ENCODE peak calls at places on chromosomes 7 and 10, in eight cellular contexts. V is HL-60; K is RWPE1; I is sigmoid colon; R is cardiac muscle cell; X is body of pancreas; M is HCT116; J is CD8-positive, alpha-beta T cell. E is an unnamed sample.

GRCh38 chr7:130275826-130276291 is 9.2 kb downstream of the CPA2 start:
- DNase-seq in V (no peak), K (peak), I (no peak), R (no peak), X (no peak), M (no peak), J (no peak), E (no peak)

GRCh38 chr7:81408728-81409127 is 361.1 kb downstream of the HGF start:
- DNase-seq in V (no peak), K (no peak), I (no peak), R (no peak), X (no peak), M (no peak), J (no peak), E (no peak)

GRCh38 chr10:89653410-89653828 is 8.4 kb upstream of the PANK1 start:
- DNase-seq in V (no peak), K (no peak), I (no peak), R (peak), X (no peak), M (no peak), J (no peak), E (no peak)

GRCh38 chr10:23829556-23829955 is 379.4 kb upstream of the KIAA1217 start:
- DNase-seq in V (no peak), K (no peak), I (no peak), R (no peak), X (no peak), M (no peak), J (no peak), E (no peak)

GRCh38 chr7:158018061-158018796 is 569.4 kb downstream of the PTPRN2 start:
- DNase-seq in V (no peak), K (no peak), I (no peak), R (no peak), X (no peak), M (no peak), J (no peak), E (no peak)

GRCh38 chr10:77179015-77179695 is 458.5 kb downstream of the KCNMA1 start:
- DNase-seq in V (no peak), K (peak), I (peak), R (peak), X (peak), M (no peak), J (no peak), E (no peak)

GRCh38 chr10:57952741-57953140 is 315.0 kb downstream of the IPMK start:
- DNase-seq in V (no peak), K (no peak), I (no peak), R (peak), X (no peak), M (no peak), J (no peak), E (no peak)

GRCh38 chr7:82428186-82428961 is 15.2 kb downstream of the CACNA2D1 start:
- DNase-seq in V (no peak), K (no peak), I (no peak), R (peak), X (no peak), M (no peak), J (no peak), E (no peak)

GRCh38 chr7:68185641-68186040 is 1189.0 kb downstream of the TYW1 start:
- DNase-seq in V (no peak), K (no peak), I (no peak), R (peak), X (no peak), M (no peak), J (no peak), E (no peak)

GRCh38 chr7:106737202-106737562 is 76.2 kb upstream of the CCDC71L start:
- DNase-seq in V (no peak), K (peak), I (no peak), R (peak), X (no peak), M (no peak), J (no peak), E (no peak)

GRCh38 chr7:80611779-80612178 is 26.7 kb upstream of the CD36 start:
- DNase-seq in V (no peak), K (no peak), I (no peak), R (peak), X (peak), M (peak), J (no peak), E (peak)

GRCh38 chr7:45217358-45217757 is 59.8 kb downstream of the RAMP3 start:
- DNase-seq in V (no peak), K (peak), I (no peak), R (peak), X (no peak), M (no peak), J (no peak), E (no peak)

GRCh38 chr10:101015582-101015973 is 15.4 kb downstream of the PDZD7 start:
- DNase-seq in V (no peak), K (no peak), I (no peak), R (no peak), X (no peak), M (no peak), J (no peak), E (no peak)

GRCh38 chr7:12474035-12474434 is 70.4 kb upstream of the VWDE start:
- DNase-seq in V (no peak), K (no peak), I (no peak), R (no peak), X (no peak), M (no peak), J (no peak), E (no peak)

GRCh38 chr10:48526846-48527505 is 77.9 kb downstream of the ARHGAP22 start:
- DNase-seq in V (no peak), K (no peak), I (no peak), R (peak), X (no peak), M (no peak), J (no peak), E (no peak)

GRCh38 chr7:12094365-12094921 is 116.7 kb upstream of the TMEM106B start:
- DNase-seq in V (no peak), K (no peak), I (no peak), R (peak), X (no peak), M (no peak), J (no peak), E (no peak)

GRCh38 chr10:69506834-69507643 is 55.8 kb downstream of the TSPAN15 start:
- DNase-seq in V (no peak), K (no peak), I (peak), R (no peak), X (no peak), M (no peak), J (peak), E (no peak)

GRCh38 chr7:8068892-8069686 is 100.5 kb downstream of the GLCCI1 start:
- DNase-seq in V (no peak), K (no peak), I (no peak), R (no peak), X (no peak), M (no peak), J (no peak), E (peak)

GRCh38 chr10:132308588-132309451 is 1.1 kb upstream of the STK32C start:
- DNase-seq in V (no peak), K (no peak), I (no peak), R (no peak), X (peak), M (no peak), J (no peak), E (no peak)

GRCh38 chr10:129501652-129502436 is 34.8 kb downstream of the MGMT start:
- DNase-seq in V (no peak), K (no peak), I (no peak), R (no peak), X (peak), M (no peak), J (no peak), E (no peak)

GRCh38 chr10:22252286-22252800 is 34.5 kb upstream of the EBLN1 start:
- DNase-seq in V (peak), K (no peak), I (peak), R (peak), X (peak), M (no peak), J (peak), E (peak)

GRCh38 chr7:91636129-91636724 is 244.3 kb downstream of the MTERF1 start:
- DNase-seq in V (peak), K (no peak), I (no peak), R (peak), X (peak), M (peak), J (no peak), E (no peak)

GRCh38 chr7:44814956-44815355 is 18.5 kb downstream of the PPIA start:
- DNase-seq in V (no peak), K (no peak), I (no peak), R (no peak), X (no peak), M (no peak), J (no peak), E (no peak)

GRCh38 chr10:60883187-60883586 is 60.8 kb downstream of the RHOBTB1 start:
- DNase-seq in V (peak), K (peak), I (no peak), R (peak), X (peak), M (peak), J (no peak), E (no peak)

GRCh38 chr10:119663866-119664698 is 12.9 kb downstream of the BAG3 start:
- DNase-seq in V (no peak), K (no peak), I (no peak), R (no peak), X (no peak), M (no peak), J (peak), E (no peak)

GRCh38 chr7:117071597-117071996 is 118.3 kb downstream of the ST7 start:
- DNase-seq in V (no peak), K (no peak), I (no peak), R (no peak), X (no peak), M (no peak), J (no peak), E (no peak)

GRCh38 chr10:96576277-96576980 is 10.4 kb downstream of the TM9SF3 start:
- DNase-seq in V (no peak), K (no peak), I (no peak), R (no peak), X (no peak), M (no peak), J (no peak), E (no peak)

GRCh38 chr10:99647601-99648151 is 11.6 kb upstream of the ENTPD7 start:
- DNase-seq in V (no peak), K (no peak), I (no peak), R (no peak), X (no peak), M (no peak), J (no peak), E (no peak)

GRCh38 chr10:93762979-93763391 is 5.2 kb downstream of the LGI1 start:
- DNase-seq in V (no peak), K (no peak), I (no peak), R (no peak), X (no peak), M (no peak), J (no peak), E (no peak)

GRCh38 chr10:17951868-17952371 is at the start of gene SLC39A12:
- DNase-seq in V (no peak), K (no peak), I (no peak), R (peak), X (no peak), M (no peak), J (no peak), E (no peak)

GRCh38 chr7:73423519-73424485 is 9.8 kb upstream of the FZD9 start:
- DNase-seq in V (no peak), K (no peak), I (no peak), R (peak), X (no peak), M (no peak), J (no peak), E (no peak)

GRCh38 chr7:1131471-1132265 is 28.3 kb downstream of the ZFAND2A start:
- DNase-seq in V (no peak), K (no peak), I (no peak), R (no peak), X (no peak), M (no peak), J (no peak), E (no peak)

GRCh38 chr7:22082553-22082885 is 136.8 kb upstream of the CDCA7L start:
- DNase-seq in V (no peak), K (no peak), I (no peak), R (no peak), X (no peak), M (no peak), J (no peak), E (no peak)

GRCh38 chr10:23892296-23892695 is 316.6 kb upstream of the KIAA1217 start:
- DNase-seq in V (no peak), K (no peak), I (no peak), R (no peak), X (no peak), M (no peak), J (no peak), E (no peak)

GRCh38 chr10:15370741-15371701 is at the start of gene FAM171A1:
- DNase-seq in V (peak), K (peak), I (peak), R (peak), X (peak), M (no peak), J (peak), E (peak)

GRCh38 chr7:39721919-39722597 is 98.7 kb downstream of the RALA start:
- DNase-seq in V (no peak), K (no peak), I (no peak), R (no peak), X (no peak), M (no peak), J (no peak), E (no peak)

GRCh38 chr10:122286872-122287271 is 15.8 kb downstream of the BTBD16 start:
- DNase-seq in V (no peak), K (peak), I (peak), R (peak), X (no peak), M (no peak), J (no peak), E (peak)
- H3K27ac ChIP-seq in V (no peak), K (no peak), I (peak), R (no peak), X (no peak), M (no peak), J (no peak), E (peak)

GRCh38 chr10:126798649-126799048 is 106.6 kb upstream of the DOCK1 start:
- DNase-seq in V (no peak), K (no peak), I (no peak), R (no peak), X (no peak), M (no peak), J (no peak), E (no peak)
- TF ChIP-seq CTCF in V (no peak), K (no peak), I (no peak), R (no peak), X (no peak), M (no peak), J (no peak), E (no peak)

GRCh38 chr10:29841724-29842649 is 207.2 kb upstream of the SVIL start:
- DNase-seq in V (no peak), K (no peak), I (peak), R (peak), X (peak), M (no peak), J (no peak), E (peak)
- H3K27ac ChIP-seq in V (no peak), K (no peak), I (peak), R (no peak), X (peak), M (no peak), J (no peak), E (peak)

GRCh38 chr10:73850863-73851461 is 23.4 kb downstream of the CAMK2G start:
- DNase-seq in V (peak), K (no peak), I (peak), R (peak), X (no peak), M (no peak), J (no peak), E (peak)
- TF ChIP-seq CTCF in V (no peak), K (no peak), I (no peak), R (no peak), X (no peak), M (no peak), J (no peak), E (no peak)

GRCh38 chr10:12849351-12850181 is 151.9 kb downstream of the CCDC3 start:
- DNase-seq in V (no peak), K (no peak), I (no peak), R (peak), X (no peak), M (no peak), J (no peak), E (no peak)
- H3K27ac ChIP-seq in V (no peak), K (peak), I (peak), R (no peak), X (no peak), M (no peak), J (no peak), E (no peak)

DNA sequence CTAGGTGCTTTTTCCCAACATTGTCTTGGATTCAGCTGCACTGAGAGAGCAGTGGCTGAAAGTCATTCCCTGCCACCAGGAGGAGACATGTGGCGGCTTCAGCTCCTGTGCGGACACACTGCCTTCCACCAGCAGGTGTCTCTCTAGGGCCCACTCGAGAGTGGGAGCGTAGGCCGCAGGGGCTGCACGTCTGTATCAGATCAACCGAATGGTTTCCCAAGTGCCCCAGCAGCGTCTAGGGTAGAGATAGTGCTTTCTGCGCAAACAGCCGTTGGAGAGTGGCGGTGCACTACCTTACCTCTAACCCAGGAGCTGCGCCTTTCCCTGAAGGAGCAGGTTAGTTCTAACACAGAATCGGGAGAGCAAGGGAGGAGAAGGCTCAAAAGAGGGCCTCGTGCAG is 31.7 kb downstream of the PAPOLB start:
- DNase-seq in V (peak), K (no peak), I (peak), R (peak), X (peak), M (peak), J (peak), E (peak)
- TF ChIP-seq CTCF in V (peak), K (peak), I (peak), R (peak), X (peak), M (peak), J (peak), E (peak)